ENCODE peak calls at places on chromosomes 4 and X, in nine cellular contexts. N, Z, Q, P, I, M, T, H and X are unnamed samples.

GRCh38 chrX:124405868-124406267 is 59.5 kb downstream of the SH2D1A start:
- DNase-seq in T (no peak), N (no peak), H (no peak), Z (no peak), P (no peak), I (no peak), M (no peak), Q (no peak), X (no peak)

GRCh38 chr4:169225058-169225751 is 45.6 kb downstream of the SH3RF1 start:
- DNase-seq in T (peak; percentile 93), P (no peak), I (peak; percentile 93), M (no peak), Q (no peak), N (no peak), Z (no peak), H (no peak), X (no peak)

GRCh38 chr4:99221980-99222379 is 2.9 kb upstream of the ADH6 start:
- DNase-seq in Z (no peak), M (no peak), I (no peak), T (no peak), H (no peak), P (no peak), Q (no peak), N (no peak), X (no peak)

GRCh38 chr4:174996079-174996478 is 77.9 kb downstream of the ADAM29 start:
- DNase-seq in M (no peak), T (no peak), Q (no peak), N (no peak), I (peak; percentile 36), H (no peak), Z (no peak), P (no peak), X (no peak)

GRCh38 chr4:156374069-156374468 is 420.4 kb upstream of the CTSO start:
- DNase-seq in I (no peak), M (no peak), H (no peak), N (no peak), Q (no peak), Z (no peak), P (no peak), T (no peak), X (no peak)

GRCh38 chr4:71300964-71301363 is 37.9 kb upstream of the SLC4A4 start:
- DNase-seq in Q (no peak), P (no peak), Z (no peak), H (no peak), M (no peak), I (no peak), N (no peak), T (no peak), X (no peak)

GRCh38 chr4:155552180-155552579 is 114.5 kb upstream of the GUCY1A1 start:
- DNase-seq in P (no peak), T (peak; percentile 89), Z (no peak), N (peak; percentile 35), I (no peak), M (no peak), Q (no peak), H (no peak), X (no peak)

GRCh38 chr4:145234086-145234694 is 53.8 kb upstream of the OTUD4 start:
- DNase-seq in I (peak; percentile 52), Q (peak; percentile 31), M (peak; percentile 21), H (peak; percentile 76), T (peak; percentile 69), N (peak; percentile 47), P (peak; percentile 41), Z (peak; percentile 67), X (peak; percentile 65)

GRCh38 chr4:2937986-2938385 is 25.2 kb downstream of the NOP14 start:
- DNase-seq in M (no peak), Q (no peak), T (no peak), I (no peak), N (no peak), Z (no peak), H (no peak), P (no peak), X (no peak)

GRCh38 chrX:153782324-153782723 is 1.5 kb downstream of the SRPK3 start:
- DNase-seq in Z (no peak), N (no peak), H (peak; percentile 58), Q (no peak), M (no peak), P (no peak), T (no peak), I (no peak), X (no peak)

GRCh38 chr4:101074326-101074725 is 273.0 kb downstream of the PPP3CA start:
- DNase-seq in T (no peak), Z (no peak), H (no peak), Q (no peak), N (no peak), I (no peak), P (no peak), M (no peak), X (no peak)

GRCh38 chr4:28421221-28421620 is 1560.6 kb downstream of the STIM2 start:
- DNase-seq in I (no peak), P (no peak), Z (no peak), M (no peak), Q (no peak), H (no peak), N (no peak), T (no peak), X (no peak)

GRCh38 chr4:97987019-97987648 is 156.1 kb downstream of the STPG2 start:
- DNase-seq in M (no peak), P (no peak), Q (no peak), I (peak; percentile 44), Z (no peak), H (no peak), T (peak; percentile 56), N (peak; percentile 50), X (no peak)

GRCh38 chr4:89995824-89996223 is 101.2 kb downstream of the MMRN1 start:
- DNase-seq in Q (no peak), N (no peak), M (no peak), T (no peak), H (no peak), I (no peak), Z (no peak), P (no peak), X (no peak)

GRCh38 chr4:6884341-6884870 is 25.2 kb upstream of the TBC1D14 start:
- DNase-seq in N (no peak), T (no peak), P (no peak), H (no peak), Z (peak; percentile 46), Q (no peak), M (no peak), I (no peak), X (no peak)

GRCh38 chrX:53071604-53072417 is 10.4 kb upstream of the TSPYL2 start:
- DNase-seq in Z (peak; percentile 46), T (peak; percentile 52), Q (peak; percentile 27), H (peak; percentile 63), P (peak; percentile 58), N (peak; percentile 67), I (peak; percentile 61), M (peak; percentile 27), X (peak; percentile 77)

GRCh38 chrX:25968920-25969319 is 169.2 kb upstream of the MAGEB18 start:
- DNase-seq in Q (no peak), I (peak; percentile 33), M (no peak), Z (peak; percentile 52), P (no peak), T (peak; percentile 1), H (peak; percentile 68), N (peak; percentile 23), X (no peak)

GRCh38 chrX:86171366-86171765 is 23.1 kb downstream of the DACH2 start:
- DNase-seq in H (peak; percentile 33), N (peak; percentile 12), M (no peak), Q (no peak), Z (peak; percentile 23), I (peak; percentile 26), T (peak; percentile 4), P (no peak), X (no peak)

GRCh38 chr4:147727476-147728028 is 4.3 kb upstream of the ARHGAP10 start:
- DNase-seq in Z (no peak), T (no peak), H (no peak), M (no peak), P (no peak), N (no peak), I (no peak), Q (no peak), X (no peak)

GRCh38 chr4:109078724-109079123 is 223.7 kb downstream of the COL25A1 start:
- DNase-seq in P (no peak), I (no peak), T (peak; percentile 90), M (no peak), Z (no peak), N (no peak), H (peak; percentile 47), Q (peak; percentile 61), X (no peak)